ENCODE peak calls at places on chromosomes 12 and 14, in four cellular contexts. V is IMR-90, G is transverse colon, X is suprapubic skin. W is an unnamed sample.

GRCh38 chr12:121626853-121627623 is 708 bp downstream of the ORAI1 start:
- DNase-seq in V (peak), G (peak), X (peak), W (peak)

GRCh38 chr14:61430066-61430757 is 108.8 kb downstream of the PRKCH start:
- DNase-seq in V (no peak), G (no peak), X (no peak), W (no peak)

GRCh38 chr14:69880051-69880487 is 853 bp downstream of the SMOC1 start:
- DNase-seq in V (peak), G (no peak), X (no peak), W (no peak)

GRCh38 chr12:124322271-124322998 is 27.5 kb downstream of the RFLNA start:
- DNase-seq in V (peak), G (no peak), X (no peak), W (no peak)

GRCh38 chr12:40820794-40821484 is 128.7 kb downstream of the CNTN1 start:
- DNase-seq in V (no peak), G (no peak), X (no peak), W (no peak)

GRCh38 chr12:66491812-66492361 is 187.0 kb downstream of the GRIP1 start:
- DNase-seq in V (no peak), G (no peak), X (no peak), W (no peak)

GRCh38 chr12:26940820-26941219 is 2.5 kb downstream of the FGFR1OP2 start:
- DNase-seq in V (peak), G (no peak), X (no peak), W (no peak)

GRCh38 chr12:12555656-12556055 is 7.0 kb downstream of the DUSP16 start:
- DNase-seq in V (no peak), G (no peak), X (no peak), W (no peak)

GRCh38 chr12:120466560-120467315 is 2.8 kb downstream of the SRSF9 start:
- DNase-seq in V (peak), G (peak), X (no peak), W (no peak)

GRCh38 chr12:5506821-5507231 is 74.9 kb downstream of the NTF3 start:
- DNase-seq in V (no peak), G (no peak), X (no peak), W (no peak)

GRCh38 chr12:66514581-66514980 is 164.3 kb downstream of the GRIP1 start:
- DNase-seq in V (no peak), G (no peak), X (no peak), W (no peak)

GRCh38 chr14:77985235-77985634 is 184.9 kb upstream of the NRXN3 start:
- DNase-seq in V (no peak), G (no peak), X (no peak), W (peak)

GRCh38 chr12:120720234-120720968 is 5.2 kb upstream of the ACADS start:
- DNase-seq in V (peak), G (no peak), X (no peak), W (no peak)

GRCh38 chr12:113242018-113242418 is 20.8 kb downstream of the TPCN1 start:
- DNase-seq in V (no peak), G (peak), X (peak), W (no peak)

GRCh38 chr14:50961606-50962259 is 17.4 kb upstream of the PYGL start:
- DNase-seq in V (peak), G (no peak), X (no peak), W (no peak)

GRCh38 chr14:96167224-96168148 is 37.2 kb upstream of the BDKRB2 start:
- DNase-seq in V (peak), G (peak), X (peak), W (no peak)

GRCh38 chr12:19688489-19688888 is 249.2 kb downstream of the AEBP2 start:
- DNase-seq in V (peak), G (no peak), X (no peak), W (no peak)

GRCh38 chr14:61290686-61291085 is 9.5 kb upstream of the TMEM30B start:
- DNase-seq in V (no peak), G (no peak), X (no peak), W (no peak)

GRCh38 chr14:33406766-33407165 is 468.1 kb downstream of the NPAS3 start:
- DNase-seq in V (no peak), G (no peak), X (no peak), W (no peak)

GRCh38 chr12:96046543-96047137 is 11.3 kb upstream of the LTA4H start:
- DNase-seq in V (no peak), G (no peak), X (no peak), W (no peak)

GRCh38 chr14:101851716-101852395 is 90.3 kb downstream of the PPP2R5C start:
- DNase-seq in V (no peak), G (no peak), X (no peak), W (no peak)

GRCh38 chr14:101851183-101851582 is 89.7 kb downstream of the PPP2R5C start:
- DNase-seq in V (no peak), G (no peak), X (no peak), W (no peak)

GRCh38 chr14:101845896-101846295 is 84.4 kb downstream of the PPP2R5C start:
- DNase-seq in V (no peak), G (no peak), X (no peak), W (no peak)

GRCh38 chr14:101849640-101850039 is 88.1 kb downstream of the PPP2R5C start:
- DNase-seq in V (no peak), G (no peak), X (no peak), W (no peak)

DNA sequence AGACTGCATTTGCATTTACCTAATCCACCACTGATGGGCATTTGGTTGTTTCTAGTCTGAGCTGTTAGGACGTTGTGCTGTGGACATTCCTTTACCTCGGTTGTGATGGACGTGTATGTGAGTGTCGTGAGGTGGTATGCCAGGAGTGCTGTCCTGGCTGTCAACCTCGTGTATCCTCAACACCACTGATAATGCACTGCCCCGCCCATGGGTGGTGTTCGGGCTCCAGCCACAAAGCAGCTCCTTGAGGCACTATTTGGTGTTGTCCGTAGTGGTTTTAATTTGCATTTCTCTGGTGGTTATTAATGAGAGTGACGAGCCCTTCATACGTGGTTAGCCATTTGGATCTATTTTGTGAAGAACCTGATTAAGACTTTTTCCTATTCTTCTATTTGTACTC is 87.6 kb downstream of the PPP2R5C start:
- DNase-seq in V (no peak), G (peak), X (no peak), W (peak)
- H3K27ac ChIP-seq in V (no peak), G (no peak), X (no peak), W (peak)

GRCh38 chr12:52582971-52583456 is 9.4 kb upstream of the KRT74 start:
- DNase-seq in V (peak), G (peak), X (no peak), W (no peak)
- H3K4me3 ChIP-seq in V (no peak), G (no peak), X (no peak), W (no peak)

DNA sequence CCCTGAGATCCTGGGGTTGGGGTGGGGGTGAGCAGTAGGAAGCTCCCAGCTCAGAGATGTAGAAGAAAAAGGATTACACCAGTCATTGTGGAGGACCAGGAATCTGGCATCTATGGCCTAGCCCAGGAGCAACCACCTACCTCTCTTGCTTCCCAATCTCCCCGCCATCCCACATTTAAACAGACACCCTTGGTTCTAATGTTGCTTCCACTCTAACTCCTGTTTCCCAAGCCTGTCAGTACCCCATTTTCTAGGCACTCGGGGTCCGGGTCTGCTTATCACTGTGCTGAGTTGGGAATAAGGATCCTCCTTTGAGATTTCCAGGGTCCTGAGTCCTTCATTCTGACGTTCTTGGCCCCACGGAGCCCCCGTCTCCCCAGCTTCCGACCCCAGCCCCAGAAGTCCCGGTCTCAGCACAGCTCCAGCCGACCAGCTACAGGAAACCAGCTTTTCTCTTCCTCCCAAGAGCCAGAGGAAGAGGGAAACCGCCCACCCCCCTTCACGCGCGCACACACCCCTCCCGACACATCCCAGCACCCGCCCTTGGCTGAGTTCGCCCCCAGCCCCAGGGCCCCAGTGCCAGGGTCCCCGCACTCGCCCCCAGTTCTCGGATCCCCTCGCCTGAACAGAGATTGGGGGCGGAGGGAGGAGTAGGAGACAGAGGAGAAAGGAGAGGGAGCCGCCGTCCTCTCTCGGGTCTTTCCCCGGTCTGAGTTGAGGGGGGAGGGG is 1.2 kb downstream of the ITGA5 start:
- DNase-seq in V (no peak), G (no peak), X (peak), W (peak)
- H3K27ac ChIP-seq in V (peak), G (peak), X (peak), W (peak)

GRCh38 chr12:1217191-1217949 is 226.3 kb downstream of the ERC1 start:
- DNase-seq in V (peak), G (no peak), X (no peak), W (no peak)

GRCh38 chr12:1216560-1216959 is 225.5 kb downstream of the ERC1 start:
- DNase-seq in V (no peak), G (no peak), X (no peak), W (no peak)

GRCh38 chr12:1207276-1207675 is 216.3 kb downstream of the ERC1 start:
- DNase-seq in V (no peak), G (no peak), X (no peak), W (no peak)

GRCh38 chr12:1213205-1213604 is 222.2 kb downstream of the ERC1 start:
- DNase-seq in V (no peak), G (no peak), X (no peak), W (no peak)

GRCh38 chr12:1212529-1212928 is 221.5 kb downstream of the ERC1 start:
- DNase-seq in V (no peak), G (peak), X (no peak), W (no peak)
- H3K4me3 ChIP-seq in V (no peak), G (no peak), X (no peak), W (no peak)

W was measured in heart left ventricle.